ENCODE peak calls at places on chromosome 5, in seven cellular contexts. O, Q, F, L, G, T and W are unnamed samples.

GRCh38 chr5:93620487-93621339 is 37.7 kb downstream of the NR2F1 start:
- DNase-seq in F (peak), O (peak), L (peak), T (peak), Q (peak), G (peak), W (peak)

GRCh38 chr5:170353946-170354345 is 35.2 kb downstream of the KCNMB1 start:
- DNase-seq in L (no peak), Q (no peak), O (no peak), T (no peak), F (no peak), G (no peak), W (no peak)

GRCh38 chr5:169160405-169160901 is 140.5 kb downstream of the SLIT3 start:
- DNase-seq in L (peak), O (peak), T (peak), F (no peak), G (no peak), Q (peak), W (peak)

GRCh38 chr5:141100243-141100805 is at the start of gene PCDHB3:
- DNase-seq in O (no peak), Q (peak), G (no peak), F (no peak), L (no peak), T (peak), W (peak)

GRCh38 chr5:68550031-68550430 is 334.5 kb downstream of the PIK3R1 start:
- DNase-seq in T (no peak), G (no peak), O (no peak), Q (no peak), L (no peak), F (no peak), W (no peak)

GRCh38 chr5:140556438-140556837 is 835 bp downstream of the SRA1 start:
- DNase-seq in G (no peak), L (peak), Q (no peak), O (no peak), F (no peak), T (no peak), W (no peak)

GRCh38 chr5:36311967-36312366 is 10.3 kb upstream of the RANBP3L start:
- DNase-seq in F (no peak), Q (no peak), O (no peak), L (no peak), T (no peak), G (no peak), W (no peak)

GRCh38 chr5:95973793-95974325 is 12.2 kb upstream of the ELL2 start:
- DNase-seq in F (no peak), T (peak), O (no peak), G (peak), L (peak), Q (no peak), W (no peak)

GRCh38 chr5:172871982-172872381 is 37.9 kb downstream of the ERGIC1 start:
- DNase-seq in L (no peak), T (peak), O (no peak), F (no peak), Q (no peak), G (no peak), W (no peak)